ENCODE peak calls at places on chromosomes 11 and 22, in four cellular contexts. W is K562, E is HepG2, S is GM12878. H is an unnamed sample.

GRCh38 chr11:20912046-20912821 is 242.8 kb downstream of the NELL1 start:
- DNase-seq in W (no peak), E (no peak), S (no peak), H (no peak)

GRCh38 chr11:36455658-36456111 is 54.4 kb downstream of the TRAF6 start:
- DNase-seq in W (peak), E (no peak), S (no peak), H (no peak)

GRCh38 chr11:38460901-38461300 is 1862.9 kb upstream of the RAG2 start:
- DNase-seq in W (no peak), E (no peak), S (no peak), H (no peak)

GRCh38 chr11:78190374-78190773 is 1.7 kb downstream of the USP35 start:
- DNase-seq in W (no peak), E (no peak), S (peak), H (no peak)

GRCh38 chr11:10456519-10456918 is 1.5 kb downstream of the AMPD3 start:
- DNase-seq in W (peak), E (no peak), S (no peak), H (no peak)

GRCh38 chr11:13076961-13077360 is 67.8 kb downstream of the RASSF10 start:
- DNase-seq in W (no peak), E (no peak), S (no peak), H (no peak)

GRCh38 chr11:112525844-112526590 is 265.4 kb upstream of the PLET1 start:
- DNase-seq in W (no peak), E (no peak), S (no peak), H (no peak)

GRCh38 chr11:64245797-64246623 is 733 bp downstream of the PPP1R14B start:
- DNase-seq in W (peak), E (peak), S (no peak), H (no peak)

GRCh38 chr11:128734439-128735224 is 40.8 kb downstream of the FLI1 start:
- DNase-seq in W (no peak), E (no peak), S (no peak), H (no peak)

GRCh38 chr22:41178425-41178975 is 26.6 kb upstream of the L3MBTL2 start:
- DNase-seq in W (no peak), E (no peak), S (no peak), H (no peak)

GRCh38 chr22:47065756-47066615 is 303.5 kb downstream of the TBC1D22A start:
- DNase-seq in W (no peak), E (no peak), S (no peak), H (no peak)

GRCh38 chr11:86341382-86341781 is 33.3 kb upstream of the CCDC81 start:
- DNase-seq in W (no peak), E (no peak), S (no peak), H (no peak)

GRCh38 chr11:61760946-61761345 is 8.5 kb downstream of the MYRF start:
- DNase-seq in W (no peak), E (no peak), S (no peak), H (no peak)

GRCh38 chr11:60657880-60658279 is 41.5 kb upstream of the MS4A8 start:
- DNase-seq in W (peak), E (peak), S (no peak), H (no peak)

GRCh38 chr11:575324-575995 is 810 bp upstream of the PHRF1 start:
- DNase-seq in W (peak), E (peak), S (no peak), H (peak)

GRCh38 chr22:20979243-20979809 is 2.8 kb upstream of the LZTR1 start:
- DNase-seq in W (peak), E (no peak), S (no peak), H (peak)

GRCh38 chr11:65303542-65303941 is 11.1 kb upstream of the CDC42EP2 start:
- DNase-seq in W (no peak), E (no peak), S (no peak), H (no peak)

GRCh38 chr11:74279256-74279655 is 32.2 kb downstream of the P4HA3 start:
- DNase-seq in W (no peak), E (no peak), S (no peak), H (no peak)

GRCh38 chr11:57277845-57278720 is 41.0 kb upstream of the APLNR start:
- DNase-seq in W (peak), E (peak), S (no peak), H (peak)

GRCh38 chr11:76048763-76049162 is 157.5 kb downstream of the WNT11 start:
- DNase-seq in W (peak), E (no peak), S (no peak), H (peak)

GRCh38 chr22:31958625-31959239 is 14.4 kb downstream of the YWHAH start:
- DNase-seq in W (no peak), E (no peak), S (no peak), H (no peak)

GRCh38 chr11:93583490-93583889 is 40.3 kb upstream of the SMCO4 start:
- DNase-seq in W (peak), E (no peak), S (no peak), H (no peak)

GRCh38 chr11:43403357-43404231 is 44.9 kb downstream of the TTC17 start:
- DNase-seq in W (no peak), E (no peak), S (no peak), H (no peak)
- TF ChIP-seq ATF3 in W (no peak), E (no peak), S (no peak), H (no peak)

GRCh38 chr11:33557201-33557600 is 143.4 kb downstream of the C11orf91 start:
- DNase-seq in W (no peak), E (no peak), S (no peak), H (no peak)
- TF ChIP-seq CREB1 in W (no peak), E (no peak), S (no peak), H (no peak)

DNA sequence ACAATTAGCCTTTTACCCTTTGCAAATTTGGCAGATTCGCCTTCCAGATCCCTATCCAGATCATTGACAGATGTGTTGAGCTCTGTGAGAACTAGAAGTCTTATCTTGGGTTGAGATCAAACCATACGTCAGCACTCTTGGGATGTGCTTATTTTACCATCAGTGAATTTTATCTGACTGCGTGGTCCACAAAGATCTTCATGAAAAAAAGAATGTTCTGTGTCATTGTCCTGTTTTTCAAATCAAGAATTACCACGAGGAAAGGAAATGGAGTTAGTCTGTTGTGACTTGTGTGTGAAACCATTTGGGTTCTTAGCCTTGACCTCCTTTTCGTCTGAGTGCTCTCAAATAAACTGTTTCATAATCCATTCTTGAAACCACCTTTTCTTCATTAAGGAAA is 86.2 kb upstream of the SORL1-AS1 start:
- DNase-seq in W (no peak), E (no peak), S (peak), H (no peak)
- TF ChIP-seq ETV6 in W (no peak), E (no peak), S (no peak), H (no peak)

GRCh38 chr22:50531546-50532352 is 1.9 kb upstream of the TYMP start:
- DNase-seq in W (no peak), E (no peak), S (no peak), H (peak)

GRCh38 chr22:50532353-50532700 is 2.5 kb upstream of the TYMP start:
- DNase-seq in W (no peak), E (no peak), S (no peak), H (no peak)

GRCh38 chr22:50530280-50530856 is 556 bp upstream of the TYMP start:
- DNase-seq in W (no peak), E (peak), S (no peak), H (peak)

GRCh38 chr22:50529416-50530279 is at the start of gene TYMP:
- DNase-seq in W (no peak), E (peak), S (no peak), H (no peak)

DNA sequence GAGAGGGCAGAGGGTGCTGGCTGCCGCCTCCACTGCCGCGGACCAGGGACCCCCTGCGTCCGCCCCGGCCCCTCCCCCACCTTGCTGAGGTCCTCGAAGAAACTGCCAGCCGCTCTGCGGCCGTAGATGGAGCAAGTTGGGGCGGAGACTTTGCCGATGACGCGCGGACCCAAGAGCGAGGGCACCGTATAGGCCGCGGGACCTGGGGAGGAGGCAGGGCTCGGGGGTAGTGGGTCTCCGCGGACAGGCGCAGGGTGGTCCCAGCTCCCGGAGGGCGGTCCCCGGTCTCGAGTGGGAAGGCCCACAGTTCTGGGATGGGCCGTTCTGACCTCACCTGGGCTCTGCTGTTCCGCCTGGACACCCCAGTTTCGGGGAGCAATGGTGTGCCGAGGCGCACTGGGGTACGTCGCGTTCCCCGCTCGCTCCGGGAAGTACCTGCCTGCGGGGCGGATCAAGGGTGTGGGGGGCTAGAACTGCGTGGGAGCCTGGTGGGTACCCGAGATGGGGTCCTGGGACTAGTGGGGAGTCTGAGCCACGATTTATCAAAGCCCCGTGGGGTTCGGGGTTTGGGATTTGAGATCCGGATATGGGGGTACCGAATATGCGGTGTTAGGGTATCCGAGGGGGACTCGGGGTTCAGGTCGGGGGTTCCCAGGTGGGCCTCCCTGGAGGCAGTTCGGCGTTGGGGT is 1.2 kb upstream of the TYMP start:
- DNase-seq in W (no peak), E (peak), S (no peak), H (peak)
- TF ChIP-seq ATF3 in W (no peak), E (no peak), S (no peak), H (no peak)

GRCh38 chr22:37609240-37610152 is 862 bp downstream of the GGA1 start:
- DNase-seq in W (peak), E (no peak), S (no peak), H (no peak)
- TF ChIP-seq CREB1 in W (no peak), E (no peak), S (peak), H (no peak)

GRCh38 chr22:22914726-22915669 is 27.4 kb downstream of the IGLL5 start:
- DNase-seq in W (no peak), E (no peak), S (no peak), H (no peak)
- TF ChIP-seq ETV6 in W (no peak), E (no peak), S (no peak), H (no peak)

GRCh38 chr11:71139516-71140205 is 112.7 kb downstream of the SHANK2 start:
- DNase-seq in W (no peak), E (peak), S (no peak), H (no peak)
- TF ChIP-seq ATF3 in W (no peak), E (no peak), S (no peak), H (no peak)

H was measured in WTC11.